ENCODE peak calls at places on chromosomes 1 and 21, in five cellular contexts. G, N, J, I and K are unnamed samples.

GRCh38 chr1:162772571-162773154 is 17.8 kb upstream of the HSD17B7 start:
- DNase-seq in G (no peak), J (no peak), I (no peak), N (no peak), K (peak; percentile 7)

GRCh38 chr1:186292875-186293274 is 82.2 kb downstream of the TPR start:
- DNase-seq in J (no peak), N (no peak), G (no peak), I (no peak), K (no peak)

GRCh38 chr1:42173961-42174715 is 9.6 kb upstream of the GUCA2A start:
- DNase-seq in I (no peak), J (no peak), G (peak; percentile 20), N (peak; percentile 91), K (peak; percentile 98)

GRCh38 chr1:154752273-154753030 is 117.6 kb downstream of the KCNN3 start:
- DNase-seq in G (no peak), J (no peak), N (no peak), I (no peak), K (no peak)

GRCh38 chr1:245654460-245655050 is 499.8 kb downstream of the KIF26B start:
- DNase-seq in G (no peak), N (no peak), I (no peak), J (no peak), K (no peak)

GRCh38 chr1:245091818-245092637 is 62.8 kb upstream of the KIF26B start:
- DNase-seq in G (peak; percentile 98), J (peak; percentile 61), N (no peak), I (no peak), K (peak; percentile 97)

GRCh38 chr21:36255650-36256047 is 64.3 kb upstream of the MORC3 start:
- DNase-seq in J (no peak), G (no peak), N (no peak), I (no peak), K (no peak)

GRCh38 chr1:201505505-201505893 is 1.4 kb downstream of the CSRP1 start:
- DNase-seq in N (no peak), I (peak; percentile 77), G (peak; percentile 66), J (no peak), K (peak; percentile 70)

GRCh38 chr1:174364996-174365760 is 82.6 kb upstream of the GPR52 start:
- DNase-seq in I (no peak), N (no peak), J (no peak), G (no peak), K (no peak)

GRCh38 chr1:234581063-234581714 is 28.8 kb downstream of the IRF2BP2 start:
- DNase-seq in G (no peak), J (peak; percentile 36), N (no peak), I (no peak), K (no peak)

GRCh38 chr1:38787041-38787440 is 72.5 kb downstream of the RRAGC start:
- DNase-seq in N (no peak), J (peak; percentile 5), I (no peak), G (no peak), K (no peak)

GRCh38 chr1:192225713-192226112 is 67.5 kb downstream of the RGS18 start:
- DNase-seq in J (no peak), N (no peak), G (peak; percentile 32), I (no peak), K (peak; percentile 59)

DNA sequence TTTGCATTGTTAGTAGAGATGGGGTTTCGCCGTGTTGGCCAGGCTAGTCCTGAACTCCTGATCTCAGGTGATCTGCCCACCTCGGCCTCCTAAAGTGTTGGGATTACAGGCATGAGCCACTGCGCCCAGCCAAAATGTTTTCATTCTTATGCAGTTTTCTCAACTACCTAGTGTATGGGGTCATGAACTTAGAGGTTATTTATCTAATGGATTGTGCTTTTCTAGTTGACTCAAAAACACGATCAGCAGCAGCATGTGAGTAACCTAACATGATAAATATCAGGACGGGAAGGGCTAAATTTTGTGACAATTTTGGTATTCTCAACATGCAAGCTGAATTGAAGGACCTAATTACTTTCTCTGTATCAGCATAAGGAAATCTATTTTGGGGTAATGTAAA is 9.2 kb upstream of the CD84 start:
- DNase-seq in G (no peak), J (no peak), N (no peak), I (no peak), K (no peak)
- H3K27me3 ChIP-seq in G (no peaks in the 10 kb centered on the region), J (no peaks in the 10 kb centered on the region), N (no peaks in the 10 kb centered on the region), I (no peaks in the 10 kb centered on the region), K (no peaks in the 10 kb centered on the region)

DNA sequence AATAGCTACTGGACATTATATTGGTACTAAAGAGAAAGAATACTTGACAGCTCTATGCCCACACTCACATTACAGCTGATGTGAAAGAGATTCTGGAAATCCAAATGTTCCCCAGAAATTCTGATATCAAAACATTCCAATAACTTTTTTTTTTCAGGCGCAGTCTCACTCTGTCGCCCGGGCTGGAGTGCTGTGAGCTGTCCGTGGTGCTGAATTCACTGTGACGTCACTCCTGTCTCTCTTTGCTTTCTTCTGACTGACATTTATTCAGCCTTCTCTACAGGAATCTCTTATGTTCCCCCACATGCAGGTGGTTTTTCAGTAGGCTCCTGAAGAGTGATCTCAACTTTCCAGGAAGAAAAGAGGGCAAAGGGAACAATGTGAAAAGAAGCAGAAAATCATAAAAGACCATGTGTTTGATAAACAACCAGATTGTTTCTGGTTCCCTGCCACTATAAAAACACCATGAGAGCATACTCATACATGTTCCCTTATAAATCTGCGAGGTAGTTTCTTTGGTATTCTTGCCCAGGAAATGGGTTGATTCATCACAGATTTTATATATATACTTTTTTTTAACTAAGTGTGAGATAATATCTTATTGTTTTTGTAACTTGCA is 6.2 kb downstream of the S100A7A start:
- DNase-seq in I (peak; percentile 85), J (peak; percentile 58), N (no peak), G (peak; percentile 44), K (peak; percentile 50)
- H3K27me3 ChIP-seq in I (peaks cover 10% of the 10 kb centered on the region), J (no peaks in the 10 kb centered on the region), N (no peaks in the 10 kb centered on the region), G (no peaks in the 10 kb centered on the region), K (peaks cover 5% of the 10 kb centered on the region)

GRCh38 chr1:1236945-1237873 is 5.2 kb downstream of the B3GALT6 start:
- DNase-seq in G (no peak), J (no peak), I (no peak), N (no peak), K (no peak)

GRCh38 chr1:1239624-1240347 is 6.7 kb downstream of the C1QTNF12 start:
- DNase-seq in N (no peak), J (no peak), I (peak; percentile 42), G (no peak), K (no peak)

GRCh38 chr1:1237874-1238701 is 6.1 kb downstream of the B3GALT6 start:
- DNase-seq in J (no peak), I (no peak), N (peak; percentile 68), G (no peak), K (peak; percentile 22)

GRCh38 chr1:1239247-1239623 is 7.2 kb downstream of the B3GALT6 start:
- DNase-seq in J (no peak), G (no peak), I (no peak), N (no peak), K (no peak)

GRCh38 chr1:1238702-1239178 is 6.7 kb downstream of the B3GALT6 start:
- DNase-seq in N (no peak), I (no peak), G (no peak), J (no peak), K (no peak)
- H3K27me3 ChIP-seq in N (peaks cover 7% of the 10 kb centered on the region), I (no peaks in the 10 kb centered on the region), G (no peaks in the 10 kb centered on the region), J (peaks cover 7% of the 10 kb centered on the region), K (no peaks in the 10 kb centered on the region)

GRCh38 chr1:202645097-202645476 is 65.2 kb downstream of the SYT2 start:
- DNase-seq in I (no peak), J (no peak), N (no peak), G (no peak), K (no peak)
- H3K27me3 ChIP-seq in I (peaks cover 76% of the 10 kb centered on the region), J (peaks cover 10% of the 10 kb centered on the region), N (no peaks in the 10 kb centered on the region), G (peaks cover 87% of the 10 kb centered on the region), K (peaks cover 42% of the 10 kb centered on the region)

GRCh38 chr21:16863541-16863940 is 649.3 kb upstream of the CXADR start:
- DNase-seq in G (no peak), N (no peak), J (no peak), I (no peak), K (peak; percentile 57)
- H3K27me3 ChIP-seq in G (no peaks in the 10 kb centered on the region), N (no peaks in the 10 kb centered on the region), J (no peaks in the 10 kb centered on the region), I (no peaks in the 10 kb centered on the region), K (no peaks in the 10 kb centered on the region)

DNA sequence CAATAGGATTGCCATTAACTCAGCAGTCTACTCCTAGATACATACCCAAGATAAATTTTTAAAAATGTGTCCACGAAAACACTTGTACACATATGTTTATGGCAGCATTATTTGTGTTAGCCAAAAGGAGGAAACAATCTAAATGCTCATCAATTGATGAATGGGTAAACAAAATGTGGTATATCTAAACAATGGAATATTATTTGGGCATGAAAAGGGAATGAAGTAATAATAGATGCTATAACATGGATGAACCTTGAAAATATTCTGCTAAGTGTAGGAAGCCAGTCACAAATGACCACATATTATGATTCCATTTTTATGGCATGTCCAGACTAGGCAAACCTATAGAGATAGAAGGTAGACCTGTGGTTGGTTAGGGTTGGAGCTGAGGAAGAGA is 34.3 kb downstream of the CFHR5 start:
- DNase-seq in J (no peak), I (no peak), G (no peak), N (no peak), K (no peak)
- H3K27me3 ChIP-seq in J (no peaks in the 10 kb centered on the region), I (no peaks in the 10 kb centered on the region), G (no peaks in the 10 kb centered on the region), N (no peaks in the 10 kb centered on the region), K (no peaks in the 10 kb centered on the region)

GRCh38 chr1:223472057-223472456 is 78.8 kb downstream of the CCDC185 start:
- DNase-seq in J (no peak), N (no peak), I (no peak), G (no peak), K (no peak)

GRCh38 chr1:223478606-223479005 is 85.4 kb downstream of the CCDC185 start:
- DNase-seq in I (no peak), N (no peak), G (no peak), J (no peak), K (no peak)

GRCh38 chr1:223473576-223474344 is 80.5 kb downstream of the CCDC185 start:
- DNase-seq in G (no peak), J (no peak), N (no peak), I (no peak), K (peak; percentile 14)

GRCh38 chr1:223471566-223471965 is 78.4 kb downstream of the CCDC185 start:
- DNase-seq in N (no peak), J (no peak), G (no peak), I (no peak), K (no peak)

DNA sequence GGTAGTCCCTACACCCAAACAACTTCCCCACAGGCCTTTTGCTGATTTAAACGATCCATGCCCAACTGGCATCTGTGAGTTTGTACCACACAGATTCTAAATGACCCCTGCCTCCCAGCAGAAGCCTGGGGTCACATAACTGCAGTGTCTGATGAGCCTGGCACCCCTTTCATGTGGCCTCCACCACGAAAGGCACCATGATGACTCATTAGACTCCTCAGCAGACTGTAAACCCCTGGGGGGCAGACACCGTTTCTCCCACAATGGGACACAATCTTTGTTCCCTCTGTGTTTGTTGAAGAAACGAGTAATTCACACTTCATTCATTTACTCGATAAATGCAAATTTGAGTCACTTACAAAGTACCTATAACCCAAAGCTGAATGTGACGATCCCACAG is 81.6 kb downstream of the CCDC185 start:
- DNase-seq in N (no peak), I (no peak), G (no peak), J (no peak), K (no peak)
- H3K27me3 ChIP-seq in N (no peaks in the 10 kb centered on the region), I (no peaks in the 10 kb centered on the region), G (peaks cover 14% of the 10 kb centered on the region), J (no peaks in the 10 kb centered on the region), K (peaks cover 8% of the 10 kb centered on the region)

GRCh38 chr1:37633040-37633949 is 1.4 kb downstream of the RSPO1 start:
- DNase-seq in I (peak; percentile 46), N (no peak), G (no peak), J (no peak), K (no peak)
- H3K27me3 ChIP-seq in I (peaks cover 100% of the 10 kb centered on the region), N (peaks cover 7% of the 10 kb centered on the region), G (peaks cover 86% of the 10 kb centered on the region), J (peaks cover 5% of the 10 kb centered on the region), K (peaks cover 52% of the 10 kb centered on the region)

GRCh38 chr21:33110340-33110715 is 40.4 kb downstream of the OLIG1 start:
- DNase-seq in G (no peak), J (no peak), I (no peak), N (no peak), K (no peak)
- H3K27me3 ChIP-seq in G (peaks cover 73% of the 10 kb centered on the region), J (peaks cover 2% of the 10 kb centered on the region), I (peaks cover 91% of the 10 kb centered on the region), N (no peaks in the 10 kb centered on the region), K (peaks cover 18% of the 10 kb centered on the region)